ENCODE peak calls at places on chromosomes 12 and 14, in six cellular contexts. One of them, this sample, is unnamed.

GRCh38 chr12:50104614-50105366 is 982 bp downstream of the GPD1 start:
- DNase-seq in heart left ventricle: no peak
- DNase-seq in amygdala: no peak
- DNase-seq in GM13976: no peak
- DNase-seq in HAP-1: no peak
- DNase-seq in MV-4-11: no peak
- DNase-seq in this sample: no peak

GRCh38 chr12:57717131-57717530 is 21.4 kb downstream of the AGAP2 start:
- DNase-seq in heart left ventricle: no peak
- DNase-seq in amygdala: no peak
- DNase-seq in GM13976: no peak
- DNase-seq in HAP-1: no peak
- DNase-seq in MV-4-11: no peak
- DNase-seq in this sample: no peak

GRCh38 chr14:61574514-61574807 is 120.9 kb upstream of the HIF1A start:
- DNase-seq in heart left ventricle: no peak
- DNase-seq in amygdala: no peak
- DNase-seq in GM13976: no peak
- DNase-seq in HAP-1: no peak
- DNase-seq in MV-4-11: no peak
- DNase-seq in this sample: no peak

GRCh38 chr14:93234798-93235197 is 27.7 kb downstream of the UBR7 start:
- DNase-seq in heart left ventricle: no peak
- DNase-seq in amygdala: no peak
- DNase-seq in GM13976: no peak
- DNase-seq in HAP-1: no peak
- DNase-seq in MV-4-11: no peak
- DNase-seq in this sample: no peak

GRCh38 chr12:38898001-38898684 is 7.2 kb downstream of the CPNE8 start:
- DNase-seq in heart left ventricle: no peak
- DNase-seq in amygdala: no peak
- DNase-seq in GM13976: no peak
- DNase-seq in HAP-1: peak; percentile 68
- DNase-seq in MV-4-11: no peak
- DNase-seq in this sample: no peak

GRCh38 chr12:64255249-64255648 is 33.2 kb upstream of the KICS2 start:
- DNase-seq in heart left ventricle: no peak
- DNase-seq in amygdala: no peak
- DNase-seq in GM13976: no peak
- DNase-seq in HAP-1: no peak
- DNase-seq in MV-4-11: no peak
- DNase-seq in this sample: no peak

GRCh38 chr12:87136330-87136976 is 880.3 kb upstream of the MGAT4C start:
- DNase-seq in heart left ventricle: no peak
- DNase-seq in amygdala: no peak
- DNase-seq in GM13976: no peak
- DNase-seq in HAP-1: no peak
- DNase-seq in MV-4-11: peak; percentile 52
- DNase-seq in this sample: no peak

GRCh38 chr12:50936821-50937220 is 15.5 kb upstream of the HIGD1C start:
- DNase-seq in heart left ventricle: no peak
- DNase-seq in amygdala: no peak
- DNase-seq in GM13976: no peak
- DNase-seq in HAP-1: no peak
- DNase-seq in MV-4-11: peak; percentile 30
- DNase-seq in this sample: no peak

GRCh38 chr12:107903377-107904061 is 129.0 kb downstream of the ASCL4 start:
- DNase-seq in heart left ventricle: peak; percentile 33
- DNase-seq in amygdala: peak; percentile 38
- DNase-seq in GM13976: peak; percentile 94
- DNase-seq in HAP-1: peak; percentile 50
- DNase-seq in MV-4-11: peak; percentile 80
- DNase-seq in this sample: no peak

GRCh38 chr12:45518516-45519235 is 210.8 kb upstream of the ARID2 start:
- DNase-seq in heart left ventricle: no peak
- DNase-seq in amygdala: no peak
- DNase-seq in GM13976: peak; percentile 40
- DNase-seq in HAP-1: no peak
- DNase-seq in MV-4-11: peak; percentile 74
- DNase-seq in this sample: no peak

GRCh38 chr12:46449161-46449715 is 76.7 kb upstream of the SLC38A2 start:
- DNase-seq in heart left ventricle: no peak
- DNase-seq in amygdala: no peak
- DNase-seq in GM13976: no peak
- DNase-seq in HAP-1: no peak
- DNase-seq in MV-4-11: no peak
- DNase-seq in this sample: no peak

GRCh38 chr12:110247340-110248095 is 33.5 kb upstream of the ATP2A2 start:
- DNase-seq in heart left ventricle: peak; percentile 44
- DNase-seq in amygdala: no peak
- DNase-seq in GM13976: no peak
- DNase-seq in HAP-1: no peak
- DNase-seq in MV-4-11: no peak
- DNase-seq in this sample: peak; percentile 3

GRCh38 chr14:103275000-103275399 is 59.0 kb upstream of the EIF5 start:
- DNase-seq in heart left ventricle: no peak
- DNase-seq in amygdala: no peak
- DNase-seq in GM13976: no peak
- DNase-seq in HAP-1: no peak
- DNase-seq in MV-4-11: no peak
- DNase-seq in this sample: no peak

GRCh38 chr12:114703060-114703493 is 19.1 kb upstream of the TBX3 start:
- DNase-seq in heart left ventricle: no peak
- DNase-seq in amygdala: no peak
- DNase-seq in GM13976: no peak
- DNase-seq in HAP-1: no peak
- DNase-seq in MV-4-11: no peak
- DNase-seq in this sample: no peak

GRCh38 chr14:52922656-52923055 is 28.2 kb downstream of the FERMT2 start:
- DNase-seq in heart left ventricle: no peak
- DNase-seq in amygdala: no peak
- DNase-seq in GM13976: no peak
- DNase-seq in HAP-1: no peak
- DNase-seq in MV-4-11: no peak
- DNase-seq in this sample: no peak

GRCh38 chr14:81831128-81831815 is 297.6 kb upstream of the SEL1L start:
- DNase-seq in heart left ventricle: no peak
- DNase-seq in amygdala: no peak
- DNase-seq in GM13976: no peak
- DNase-seq in HAP-1: peak; percentile 28
- DNase-seq in MV-4-11: peak; percentile 19
- DNase-seq in this sample: no peak

GRCh38 chr12:66176105-66176504 is 6.3 kb upstream of the TMBIM4 start:
- DNase-seq in heart left ventricle: no peak
- DNase-seq in amygdala: no peak
- DNase-seq in GM13976: no peak
- DNase-seq in HAP-1: no peak
- DNase-seq in MV-4-11: no peak
- DNase-seq in this sample: no peak

GRCh38 chr12:64998327-64999156 is 122.6 kb downstream of the WIF1 start:
- DNase-seq in heart left ventricle: no peak
- DNase-seq in amygdala: no peak
- DNase-seq in GM13976: no peak
- DNase-seq in HAP-1: no peak
- DNase-seq in MV-4-11: no peak
- DNase-seq in this sample: no peak

GRCh38 chr14:74459289-74459946 is 33.4 kb upstream of the SYNDIG1L start:
- DNase-seq in heart left ventricle: no peak
- DNase-seq in amygdala: no peak
- DNase-seq in GM13976: peak; percentile 64
- DNase-seq in HAP-1: peak; percentile 4
- DNase-seq in MV-4-11: peak; percentile 26
- DNase-seq in this sample: no peak

GRCh38 chr12:116528067-116528466 is 31.1 kb upstream of the MAP1LC3B2 start:
- DNase-seq in heart left ventricle: no peak
- DNase-seq in amygdala: no peak
- DNase-seq in GM13976: no peak
- DNase-seq in HAP-1: no peak
- DNase-seq in MV-4-11: no peak
- DNase-seq in this sample: no peak

GRCh38 chr14:24068711-24069410 is 2.5 kb upstream of the CPNE6 start:
- DNase-seq in heart left ventricle: no peak
- DNase-seq in amygdala: no peak
- DNase-seq in GM13976: no peak
- DNase-seq in HAP-1: no peak
- DNase-seq in MV-4-11: no peak
- DNase-seq in this sample: no peak

GRCh38 chr12:49388682-49389081 is 21.4 kb downstream of the SPATS2 start:
- DNase-seq in heart left ventricle: no peak
- DNase-seq in amygdala: no peak
- DNase-seq in GM13976: no peak
- DNase-seq in HAP-1: no peak
- DNase-seq in MV-4-11: no peak
- DNase-seq in this sample: no peak

GRCh38 chr12:76942276-76942675 is 63.5 kb upstream of the CSRP2 start:
- DNase-seq in heart left ventricle: no peak
- DNase-seq in amygdala: no peak
- DNase-seq in GM13976: no peak
- DNase-seq in HAP-1: no peak
- DNase-seq in MV-4-11: no peak
- DNase-seq in this sample: no peak

GRCh38 chr12:57418255-57418654 is 12.6 kb downstream of the R3HDM2 start:
- DNase-seq in heart left ventricle: peak; percentile 34
- DNase-seq in amygdala: no peak
- DNase-seq in GM13976: no peak
- DNase-seq in HAP-1: no peak
- DNase-seq in MV-4-11: no peak
- DNase-seq in this sample: no peak

GRCh38 chr12:9870311-9870866 is 1.2 kb upstream of the CLEC2B start:
- DNase-seq in heart left ventricle: no peak
- DNase-seq in amygdala: no peak
- DNase-seq in GM13976: no peak
- DNase-seq in HAP-1: peak; percentile 15
- DNase-seq in MV-4-11: no peak
- DNase-seq in this sample: no peak

GRCh38 chr12:121697093-121697698 is 15.4 kb upstream of the TMEM120B start:
- DNase-seq in heart left ventricle: no peak
- DNase-seq in amygdala: no peak
- DNase-seq in GM13976: peak; percentile 74
- DNase-seq in HAP-1: peak; percentile 53
- DNase-seq in MV-4-11: peak; percentile 15
- DNase-seq in this sample: peak; percentile 70

GRCh38 chr12:25864287-25864686 is 94.2 kb upstream of the RASSF8 start:
- DNase-seq in heart left ventricle: no peak
- DNase-seq in amygdala: no peak
- DNase-seq in GM13976: no peak
- DNase-seq in HAP-1: no peak
- DNase-seq in MV-4-11: no peak
- DNase-seq in this sample: no peak

GRCh38 chr12:124188561-124189405 is 106.1 kb upstream of the RFLNA start:
- DNase-seq in heart left ventricle: no peak
- DNase-seq in amygdala: no peak
- DNase-seq in GM13976: no peak
- DNase-seq in HAP-1: no peak
- DNase-seq in MV-4-11: no peak
- DNase-seq in this sample: no peak

GRCh38 chr14:105212541-105213305 is 31.6 kb upstream of the NUDT14 start:
- DNase-seq in heart left ventricle: no peak
- DNase-seq in amygdala: no peak
- DNase-seq in GM13976: no peak
- DNase-seq in HAP-1: no peak
- DNase-seq in MV-4-11: no peak
- DNase-seq in this sample: no peak

GRCh38 chr12:115761784-115762183 is 515.7 kb downstream of the MED13L start:
- DNase-seq in heart left ventricle: no peak
- DNase-seq in amygdala: no peak
- DNase-seq in GM13976: no peak
- DNase-seq in HAP-1: no peak
- DNase-seq in MV-4-11: no peak
- DNase-seq in this sample: no peak

GRCh38 chr14:90755661-90756304 is 60.4 kb downstream of the TTC7B start:
- DNase-seq in heart left ventricle: no peak
- DNase-seq in amygdala: no peak
- DNase-seq in GM13976: no peak
- DNase-seq in HAP-1: no peak
- DNase-seq in MV-4-11: no peak
- DNase-seq in this sample: no peak

This sample was measured in C1 segment of cervical spinal cord.